ENCODE peak calls at places on chromosomes 5 and 9, in six cellular contexts. W, G, R, S, J and M are unnamed samples.

GRCh38 chr9:16029796-16030363 is 477.0 kb downstream of the CCDC171 start:
- DNase-seq in W (no peak), J (no peak), G (no peak), R (no peak), S (no peak), M (no peak)

GRCh38 chr5:91178461-91178860 is 204.7 kb downstream of the ARRDC3 start:
- DNase-seq in W (no peak), J (no peak), R (no peak), S (no peak), G (no peak), M (no peak)

GRCh38 chr9:134442486-134443168 is 116.4 kb downstream of the RXRA start:
- DNase-seq in R (no peak), J (peak), W (no peak), S (no peak), G (no peak), M (no peak)

GRCh38 chr5:53126514-53126913 is 17.0 kb upstream of the MOCS2 start:
- DNase-seq in J (no peak), R (no peak), W (no peak), S (no peak), G (no peak), M (no peak)

GRCh38 chr5:25006734-25007133 is 362.0 kb upstream of the CDH10 start:
- DNase-seq in G (no peak), R (no peak), W (no peak), J (no peak), S (no peak), M (no peak)

GRCh38 chr5:116834796-116835515 is 260.3 kb upstream of the SEMA6A start:
- DNase-seq in G (no peak), W (no peak), R (no peak), J (no peak), S (no peak), M (no peak)

GRCh38 chr9:21993893-21994525 is at the start of gene CDKN2A:
- DNase-seq in W (no peak), G (peak), R (no peak), J (peak), S (peak), M (no peak)

GRCh38 chr9:128607642-128608350 is 48.9 kb downstream of the DYNC2I2 start:
- DNase-seq in R (no peak), G (no peak), J (no peak), W (no peak), S (peak), M (peak)